ENCODE peak calls at places on chromosomes 2 and 18, in six cellular contexts. C, B, U, N, X and H are unnamed samples.

GRCh38 chr2:76413436-76413835 is 702.7 kb upstream of the GCFC2 start:
- DNase-seq in N (no peak), X (no peak), B (no peak), C (no peak), U (no peak), H (no peak)

GRCh38 chr18:5467666-5468065 is 76.1 kb downstream of the EPB41L3 start:
- DNase-seq in N (no peak), U (no peak), C (no peak), B (no peak), X (no peak), H (no peak)

GRCh38 chr2:177572236-177572671 is 179.7 kb downstream of the AGPS start:
- DNase-seq in X (no peak), U (no peak), B (peak; percentile 80), C (no peak), N (no peak), H (no peak)

GRCh38 chr2:240784629-240785423 is 35.2 kb downstream of the KIF1A start:
- DNase-seq in N (no peak), C (no peak), U (no peak), X (no peak), B (no peak), H (no peak)

GRCh38 chr18:59055345-59056032 is 84.2 kb upstream of the SEC11C start:
- DNase-seq in U (no peak), N (no peak), C (no peak), B (no peak), X (no peak), H (no peak)

GRCh38 chr2:130371723-130372054 is 15.8 kb downstream of the PTPN18 start:
- DNase-seq in B (no peak), X (no peak), U (no peak), C (no peak), N (no peak), H (no peak)

GRCh38 chr2:217899231-217900009 is 103.4 kb downstream of the TNS1 start:
- DNase-seq in U (peak; percentile 27), N (peak; percentile 71), B (peak; percentile 86), C (peak; percentile 72), X (no peak), H (peak; percentile 49)

GRCh38 chr2:239502430-239503221 is 101.8 kb upstream of the HDAC4 start:
- DNase-seq in C (no peak), U (no peak), N (no peak), X (no peak), B (no peak), H (no peak)

GRCh38 chr18:79200546-79201268 is 131.5 kb downstream of the ATP9B start:
- DNase-seq in X (no peak), N (peak; percentile 39), C (no peak), U (peak; percentile 8), B (no peak), H (peak; percentile 5)

GRCh38 chr2:40181855-40182254 is 270.0 kb downstream of the SLC8A1 start:
- DNase-seq in B (no peak), C (no peak), X (no peak), N (no peak), U (no peak), H (no peak)

GRCh38 chr2:53445376-53446072 is 322.1 kb upstream of the CHAC2 start:
- DNase-seq in B (no peak), C (no peak), U (no peak), X (no peak), N (no peak), H (no peak)

GRCh38 chr2:55490554-55490953 is 29.0 kb upstream of the CFAP36 start:
- DNase-seq in X (no peak), U (no peak), C (peak; percentile 44), B (peak; percentile 65), N (no peak), H (no peak)

GRCh38 chr2:199443589-199444130 is 14.1 kb downstream of the SATB2 start:
- DNase-seq in C (no peak), U (no peak), B (no peak), X (no peak), N (no peak), H (no peak)

GRCh38 chr2:25279091-25279651 is 62.6 kb downstream of the DNMT3A start:
- DNase-seq in X (peak; percentile 86), U (no peak), N (no peak), B (no peak), C (no peak), H (no peak)

GRCh38 chr2:12764075-12764722 is 47.5 kb downstream of the TRIB2 start:
- DNase-seq in B (no peak), C (no peak), U (no peak), N (no peak), X (no peak), H (no peak)

GRCh38 chr2:162232611-162233115 is 10.6 kb downstream of the FAP start:
- DNase-seq in C (no peak), N (no peak), U (no peak), B (no peak), X (no peak), H (no peak)

GRCh38 chr2:168884990-168885389 is 5.2 kb downstream of the SPC25 start:
- DNase-seq in N (no peak), B (no peak), U (no peak), C (no peak), X (no peak), H (no peak)

GRCh38 chr2:239264838-239265651 is 135.8 kb downstream of the HDAC4 start:
- DNase-seq in X (no peak), U (peak; percentile 56), N (no peak), B (no peak), C (peak; percentile 50), H (no peak)

GRCh38 chr18:9290171-9290570 is 44.4 kb upstream of the TWSG1 start:
- DNase-seq in B (no peak), U (no peak), X (no peak), C (no peak), N (no peak), H (no peak)

GRCh38 chr2:118843492-118844132 is 3.8 kb downstream of the EN1 start:
- DNase-seq in N (no peak), X (no peak), U (no peak), B (no peak), C (no peak), H (no peak)

GRCh38 chr2:41872646-41873045 is 175.2 kb upstream of the PKDCC start:
- DNase-seq in C (no peak), U (no peak), N (no peak), X (peak; percentile 8), B (peak; percentile 32), H (no peak)

GRCh38 chr18:11987527-11987926 is 6.2 kb downstream of the IMPA2 start:
- DNase-seq in U (no peak), X (no peak), N (no peak), C (no peak), B (no peak), H (no peak)

DNA sequence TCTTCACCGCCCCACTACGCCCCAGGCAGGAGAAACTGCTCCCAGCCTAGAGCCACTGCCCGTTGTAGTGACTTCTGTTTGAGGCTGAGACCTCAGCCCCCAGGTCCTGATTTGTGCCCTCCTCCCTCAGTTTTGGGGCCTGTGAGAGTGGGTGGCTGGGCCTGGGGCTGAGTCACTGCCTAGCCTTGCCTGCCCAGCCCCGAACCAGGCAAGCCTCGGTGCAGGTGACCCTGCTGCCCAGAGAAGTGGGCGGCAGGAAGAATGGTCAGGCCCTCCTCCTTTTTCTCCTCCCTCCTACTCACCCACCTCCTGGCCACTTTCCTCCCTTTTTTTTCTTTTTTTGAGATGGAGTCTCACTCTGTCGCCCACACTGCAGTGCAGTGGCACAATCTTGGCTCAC is 66.6 kb downstream of the ZFP36L2 start:
- DNase-seq in X (no peak), B (no peak), U (no peak), C (no peak), N (no peak), H (no peak)
- TF ChIP-seq JUND in X (no peak), B (no peak), U (no peak), C (no peak), N (no peak), H (no peak)

DNA sequence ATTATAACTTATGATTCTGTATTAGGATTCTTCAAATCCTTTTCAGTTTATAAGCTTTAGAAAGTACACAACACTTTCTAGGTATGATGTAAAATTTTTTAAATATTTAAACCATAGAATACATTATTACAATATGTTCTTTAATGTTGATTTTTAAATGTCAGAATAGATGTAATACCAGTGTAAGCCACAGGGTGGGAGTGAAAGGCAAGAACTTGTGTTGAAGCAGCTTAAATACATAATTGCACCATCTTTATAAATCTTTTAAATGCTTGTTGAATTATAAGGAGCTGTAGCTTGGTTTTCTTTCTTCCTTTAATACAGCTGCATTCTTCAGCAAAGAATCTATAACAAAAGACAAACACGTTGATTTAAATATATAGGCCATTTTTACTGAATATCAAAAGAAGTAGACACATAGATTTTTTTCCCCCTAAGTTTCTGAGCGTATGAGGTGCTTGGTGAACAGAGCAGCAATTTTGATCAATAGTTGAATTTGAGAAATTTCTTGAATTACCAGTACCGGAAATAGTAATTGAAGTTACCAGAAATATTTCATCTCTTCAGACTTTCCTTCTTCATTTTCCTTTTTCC is 63.0 kb downstream of the TANK start:
- DNase-seq in U (peak; percentile 37), C (peak; percentile 24), X (no peak), B (peak; percentile 51), N (no peak), H (peak; percentile 42)
- TF ChIP-seq JUND in U (no peak), C (no peak), X (no peak), B (no peak), N (no peak), H (no peak)

GRCh38 chr2:128403814-128404708 is 85.4 kb upstream of the HS6ST1 start:
- DNase-seq in C (no peak), N (no peak), U (no peak), B (no peak), X (no peak), H (no peak)

GRCh38 chr2:128401680-128402079 is 83.0 kb upstream of the HS6ST1 start:
- DNase-seq in N (no peak), U (no peak), X (no peak), B (no peak), C (no peak), H (no peak)

GRCh38 chr2:128405467-128405900 is 86.8 kb upstream of the HS6ST1 start:
- DNase-seq in C (no peak), B (no peak), U (no peak), N (no peak), X (no peak), H (no peak)

GRCh38 chr2:128404709-128405466 is 86.2 kb upstream of the HS6ST1 start:
- DNase-seq in B (no peak), N (no peak), U (no peak), C (no peak), X (no peak), H (no peak)

DNA sequence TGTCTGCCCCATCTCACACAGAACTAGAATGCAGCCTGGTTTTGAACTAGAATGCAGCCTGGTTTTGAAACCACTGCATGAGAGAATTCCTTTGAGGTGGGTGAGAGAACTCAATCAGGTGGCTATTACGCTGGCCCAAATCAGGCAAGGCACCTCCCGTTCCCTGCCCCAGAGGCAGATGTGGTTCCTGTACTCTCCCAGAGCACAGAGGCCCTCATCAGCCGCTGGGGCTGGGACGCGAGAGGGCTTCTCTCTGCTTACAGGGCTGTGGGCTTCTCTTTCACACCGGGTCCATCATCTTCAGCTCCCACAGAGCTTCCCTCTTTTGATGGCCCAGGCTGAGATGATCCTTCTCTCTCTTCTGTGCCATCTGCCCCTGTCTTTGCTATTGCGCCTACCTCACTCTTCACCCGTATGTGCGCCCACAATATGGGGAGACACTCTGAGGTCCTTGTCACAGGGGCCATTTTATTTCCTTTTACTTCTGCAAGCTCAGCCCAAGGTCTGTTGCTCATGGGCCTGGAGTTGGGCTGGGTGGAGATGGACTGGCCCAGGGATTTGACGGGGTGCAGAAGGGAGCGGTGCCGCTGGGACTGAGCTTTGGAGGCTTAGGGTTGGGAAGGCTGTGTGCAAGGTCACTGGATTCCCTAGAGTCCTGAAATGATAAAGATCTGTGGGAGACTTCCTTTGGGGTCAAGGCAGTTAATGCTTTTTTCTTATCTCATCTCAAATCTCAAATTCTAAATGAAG is 84.4 kb upstream of the HS6ST1 start:
- DNase-seq in N (no peak), X (no peak), C (no peak), B (no peak), U (no peak), H (no peak)
- TF ChIP-seq JUND in N (no peak), X (no peak), C (no peak), B (no peak), U (no peak), H (no peak)

GRCh38 chr2:70011335-70011734 is 49.9 kb upstream of the ASPRV1 start:
- DNase-seq in B (no peak), N (no peak), C (peak; percentile 25), U (no peak), X (no peak), H (no peak)
- TF ChIP-seq JUND in B (no peak), N (no peak), C (no peak), U (no peak), X (no peak), H (no peak)